ENCODE peak calls at places on chromosomes 1 and 21, in six cellular contexts. O is lower leg skin; N is effector memory CD4-positive, alpha-beta T cell; E is AG04450; H is A172; W is HTR-8/SVneo. A is an unnamed sample.

GRCh38 chr1:154856544-154856943 is 13.5 kb downstream of the KCNN3 start:
- DNase-seq in W (no peak), O (no peak), E (no peak), N (no peak), H (no peak), A (no peak)

GRCh38 chr1:153774780-153775431 is at the start of gene SLC27A3:
- DNase-seq in W (no peak), N (no peak), E (no peak), O (peak), H (no peak), A (peak)

GRCh38 chr1:22184892-22185612 is 42.2 kb upstream of the WNT4 start:
- DNase-seq in O (no peak), W (no peak), E (no peak), N (no peak), H (no peak), A (no peak)

GRCh38 chr1:20165522-20165951 is 20.4 kb upstream of the UBXN10 start:
- DNase-seq in W (no peak), E (no peak), H (no peak), N (no peak), O (no peak), A (no peak)

GRCh38 chr21:16942703-16943102 is 570.1 kb upstream of the CXADR start:
- DNase-seq in E (no peak), N (no peak), H (peak), O (no peak), W (no peak), A (no peak)

GRCh38 chr1:206098242-206098919 is 18.8 kb downstream of the AVPR1B start:
- DNase-seq in O (peak), H (no peak), W (no peak), E (no peak), N (no peak), A (no peak)

GRCh38 chr1:234611799-234612351 is 1.9 kb upstream of the IRF2BP2 start:
- DNase-seq in H (no peak), N (peak), O (peak), W (no peak), E (no peak), A (peak)

GRCh38 chr1:172726740-172727139 is 67.8 kb downstream of the FASLG start:
- DNase-seq in E (no peak), H (no peak), O (no peak), N (no peak), W (no peak), A (no peak)

GRCh38 chr1:15998929-15999328 is 5.1 kb upstream of the SRARP start:
- DNase-seq in O (no peak), H (no peak), E (no peak), W (no peak), N (no peak), A (no peak)

GRCh38 chr21:17780539-17780938 is 38.6 kb downstream of the C21orf91 start:
- DNase-seq in W (no peak), E (no peak), H (no peak), O (no peak), N (peak), A (no peak)

GRCh38 chr1:209659909-209660308 is 7.7 kb upstream of the LAMB3 start:
- DNase-seq in N (no peak), O (no peak), W (no peak), E (no peak), H (peak), A (no peak)

GRCh38 chr1:206714331-206715058 is 29.8 kb downstream of the MAPKAPK2 start:
- DNase-seq in N (peak), H (peak), O (no peak), E (no peak), W (no peak), A (no peak)

GRCh38 chr21:43820466-43820865 is 31.1 kb downstream of the RRP1 start:
- DNase-seq in W (no peak), N (no peak), E (no peak), O (no peak), H (no peak), A (no peak)

GRCh38 chr1:55038974-55039341 is 390 bp upstream of the PCSK9 start:
- DNase-seq in E (no peak), N (no peak), W (no peak), O (no peak), H (no peak), A (no peak)

GRCh38 chr1:213292653-213293052 is 241.6 kb downstream of the RPS6KC1 start:
- DNase-seq in E (no peak), O (no peak), N (no peak), W (no peak), H (no peak), A (no peak)

GRCh38 chr1:150928286-150928685 is 2.1 kb downstream of the SETDB1 start:
- DNase-seq in O (no peak), W (no peak), H (no peak), E (no peak), N (no peak), A (no peak)

GRCh38 chr1:203325004-203325417 is 19.7 kb downstream of the BTG2 start:
- DNase-seq in H (no peak), W (no peak), E (no peak), O (no peak), N (peak), A (no peak)

A was measured in midbrain.